ENCODE peak calls at places on chromosomes 3 and 15, in five cellular contexts. D is hepatocyte, C is pancreas, J is lung, Z is heart left ventricle. I is an unnamed sample.

GRCh38 chr3:19342428-19342827 is 194.1 kb downstream of the KCNH8 start:
- DNase-seq in J (no peak), Z (no peak), C (no peak), D (no peak), I (no peak)

GRCh38 chr3:99644741-99645140 is 6.3 kb downstream of the COL8A1 start:
- DNase-seq in Z (no peak), J (no peak), C (no peak), D (no peak), I (no peak)

GRCh38 chr15:39896837-39897236 is 23.2 kb downstream of the GPR176 start:
- DNase-seq in C (no peak), D (no peak), Z (no peak), J (no peak), I (peak)

GRCh38 chr3:14791343-14791945 is 27.3 kb upstream of the FGD5 start:
- DNase-seq in D (peak), J (no peak), Z (peak), C (peak), I (peak)

GRCh38 chr15:29090617-29091466 is 178.8 kb downstream of the NSMCE3 start:
- DNase-seq in C (no peak), D (peak), Z (no peak), J (no peak), I (peak)

GRCh38 chr15:68387288-68388143 is 44.4 kb downstream of the ITGA11 start:
- DNase-seq in Z (no peak), J (no peak), C (no peak), D (no peak), I (no peak)

GRCh38 chr3:71495708-71496472 is 87.6 kb downstream of the FOXP1 start:
- DNase-seq in C (no peak), Z (no peak), D (peak), J (no peak), I (peak)

GRCh38 chr3:114861666-114862065 is 285.4 kb downstream of the ZBTB20 start:
- DNase-seq in J (no peak), D (no peak), C (no peak), Z (no peak), I (no peak)

GRCh38 chr3:181885868-181886630 is 174.3 kb downstream of the SOX2 start:
- DNase-seq in C (no peak), J (no peak), D (no peak), Z (no peak), I (no peak)

GRCh38 chr3:139288266-139288821 is 55.5 kb upstream of the MRPS22 start:
- DNase-seq in D (peak), J (no peak), C (peak), Z (peak), I (no peak)

GRCh38 chr3:48413086-48413485 is 16.8 kb downstream of the PLXNB1 start:
- DNase-seq in D (no peak), J (no peak), Z (peak), C (no peak), I (no peak)

GRCh38 chr15:70834999-70835398 is 19.0 kb downstream of the LARP6 start:
- DNase-seq in C (no peak), Z (no peak), J (no peak), D (no peak), I (no peak)

GRCh38 chr3:9786825-9787654 is 5.2 kb downstream of the TADA3 start:
- DNase-seq in C (no peak), Z (no peak), J (no peak), D (no peak), I (no peak)

GRCh38 chr3:147369231-147369630 is 37.1 kb downstream of the ZIC4 start:
- DNase-seq in C (no peak), D (no peak), Z (no peak), J (no peak), I (no peak)

GRCh38 chr3:183265713-183266417 is 12.8 kb downstream of the B3GNT5 start:
- DNase-seq in D (peak), J (no peak), Z (no peak), C (no peak), I (peak)

GRCh38 chr15:39592500-39592899 is 11.6 kb downstream of the THBS1 start:
- DNase-seq in J (no peak), C (no peak), D (no peak), Z (no peak), I (peak)

GRCh38 chr3:14716593-14716992 is 41.7 kb downstream of the C3orf20 start:
- DNase-seq in Z (no peak), C (no peak), J (no peak), D (no peak), I (peak)

GRCh38 chr3:4119119-4119518 is 184.1 kb upstream of the SETMAR start:
- DNase-seq in J (no peak), Z (no peak), C (no peak), D (no peak), I (no peak)

GRCh38 chr15:67224889-67225288 is 29.6 kb downstream of the AAGAB start:
- DNase-seq in C (no peak), D (peak), J (no peak), Z (no peak), I (no peak)

GRCh38 chr15:40255033-40255432 is 16.2 kb downstream of the PAK6 start:
- DNase-seq in Z (no peak), D (no peak), C (no peak), J (no peak), I (no peak)

GRCh38 chr3:77889616-77890015 is 849.7 kb downstream of the ROBO2 start:
- DNase-seq in J (no peak), C (no peak), Z (no peak), D (no peak), I (no peak)

GRCh38 chr3:54458357-54458756 is 336.0 kb downstream of the CACNA2D3 start:
- DNase-seq in D (no peak), J (no peak), C (no peak), Z (no peak), I (no peak)

GRCh38 chr3:167188592-167188991 is 191.5 kb downstream of the ZBBX start:
- DNase-seq in Z (no peak), C (no peak), D (no peak), J (no peak), I (no peak)

GRCh38 chr3:24929521-24929920 is 434.9 kb upstream of the THRB start:
- DNase-seq in C (no peak), Z (no peak), D (no peak), J (no peak), I (no peak)

GRCh38 chr3:56621686-56622085 is 61.4 kb downstream of the TASOR start:
- DNase-seq in C (no peak), J (no peak), Z (no peak), D (no peak), I (no peak)
- H3K4me3 ChIP-seq in C (no peak), J (no peak), Z (no peak), D (no peak), I (no peak)

GRCh38 chr3:185926445-185926844 is 11.4 kb downstream of the TRA2B start:
- DNase-seq in Z (no peak), D (peak), C (no peak), J (no peak), I (no peak)
- TF ChIP-seq CTCF in Z (no peak), D (no peak), C (no peak), J (no peak), I (no peak)

GRCh38 chr15:96514607-96515285 is 184.2 kb downstream of the NR2F2 start:
- DNase-seq in J (no peak), C (no peak), Z (no peak), D (no peak), I (no peak)

GRCh38 chr15:96521386-96521785 is 190.9 kb downstream of the NR2F2 start:
- DNase-seq in C (no peak), J (no peak), D (no peak), Z (no peak), I (no peak)

GRCh38 chr15:96515391-96515790 is 184.9 kb downstream of the NR2F2 start:
- DNase-seq in J (no peak), C (no peak), D (peak), Z (no peak), I (no peak)
- H3K4me3 ChIP-seq in J (no peak), C (no peak), D (no peak), Z (no peak), I (no peak)

GRCh38 chr15:80854104-80854503 is 74.9 kb downstream of the CEMIP start:
- DNase-seq in Z (no peak), D (no peak), J (no peak), C (no peak), I (no peak)

GRCh38 chr15:80852676-80853075 is 73.5 kb downstream of the CEMIP start:
- DNase-seq in Z (no peak), J (peak), C (no peak), D (no peak), I (no peak)

GRCh38 chr15:80856809-80857377 is 77.7 kb downstream of the CEMIP start:
- DNase-seq in Z (peak), D (no peak), C (peak), J (peak), I (no peak)

GRCh38 chr15:80855206-80855605 is 76.0 kb downstream of the CEMIP start:
- DNase-seq in D (no peak), J (no peak), C (no peak), Z (no peak), I (no peak)

GRCh38 chr15:80856400-80856799 is 77.2 kb downstream of the CEMIP start:
- DNase-seq in J (no peak), Z (no peak), C (no peak), D (no peak), I (no peak)
- TF ChIP-seq CTCF in J (no peak), Z (peak), C (no peak), D (peak), I (peak)

DNA sequence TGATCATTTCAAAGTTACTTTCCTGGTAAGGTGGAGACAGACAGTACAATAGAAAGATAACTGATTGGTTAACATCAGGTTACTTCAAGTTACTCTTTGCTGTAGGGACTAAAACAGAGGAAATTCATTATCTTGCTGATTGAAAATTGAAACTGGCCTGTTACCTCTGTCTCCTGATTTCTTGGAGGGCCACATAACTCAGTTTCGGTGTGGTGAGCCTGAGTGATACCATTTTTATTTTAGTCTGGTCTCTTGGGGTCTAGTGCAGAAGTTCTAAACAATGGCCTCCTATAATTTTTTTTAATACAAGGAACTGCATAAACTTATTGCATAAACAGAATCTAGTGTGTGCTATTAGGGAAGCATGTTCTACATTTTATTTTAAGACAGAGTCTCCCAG is 1.2 kb upstream of the ICE2 start:
- DNase-seq in J (no peak), Z (no peak), D (no peak), C (no peak), I (no peak)
- H3K4me3 ChIP-seq in J (no peak), Z (no peak), D (no peak), C (no peak), I (no peak)

GRCh38 chr3:178244653-178245384 is 291.4 kb upstream of the KCNMB2 start:
- DNase-seq in D (no peak), J (no peak), Z (no peak), C (no peak), I (no peak)

GRCh38 chr3:178246004-178246403 is 290.2 kb upstream of the KCNMB2 start:
- DNase-seq in C (no peak), D (no peak), Z (no peak), J (no peak), I (no peak)

DNA sequence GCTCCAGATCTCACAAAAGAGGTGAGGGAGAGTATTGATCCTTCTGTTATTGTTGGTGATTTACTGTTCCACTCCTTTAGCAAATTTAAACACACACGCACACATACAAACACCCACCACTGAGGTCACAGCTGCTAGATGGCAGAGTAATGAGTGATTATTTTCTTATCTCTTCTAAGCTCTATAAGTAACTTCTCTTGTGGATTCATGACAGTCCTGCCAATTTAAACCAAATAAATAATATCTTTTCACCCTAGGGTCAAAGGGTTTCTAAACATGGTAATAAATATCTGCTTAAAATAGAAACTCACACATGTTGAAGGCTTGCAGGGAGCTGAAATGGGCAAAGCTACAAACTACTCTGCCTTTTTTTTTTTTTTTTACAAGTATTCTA is 290.9 kb upstream of the KCNMB2 start:
- DNase-seq in J (no peak), C (peak), D (no peak), Z (no peak), I (peak)
- TF ChIP-seq CTCF in J (no peak), C (no peak), D (no peak), Z (no peak), I (no peak)

GRCh38 chr3:72739521-72740466 is 108.5 kb downstream of the SHQ1 start:
- DNase-seq in J (no peak), Z (no peak), D (no peak), C (no peak), I (peak)
- H3K4me3 ChIP-seq in J (no peak), Z (no peak), D (no peak), C (no peak), I (no peak)

DNA sequence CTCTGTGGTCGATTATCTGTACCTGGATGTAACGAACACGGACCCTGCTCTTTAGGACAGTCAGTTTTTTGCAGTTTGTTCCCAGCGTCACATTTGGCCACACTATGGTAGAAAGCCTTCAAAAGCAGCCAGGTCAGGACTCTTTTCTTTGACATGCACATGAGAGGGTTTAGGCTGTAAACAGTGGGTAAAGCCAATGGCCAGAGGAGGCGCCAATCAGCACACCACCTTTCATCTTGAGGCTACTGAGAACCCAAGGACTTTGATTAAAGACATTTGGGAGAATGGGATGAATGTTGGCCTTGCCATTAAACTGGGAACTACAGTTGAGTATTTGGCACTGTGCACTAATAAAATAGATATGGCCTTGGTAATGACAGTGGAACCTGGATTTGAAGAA is 225.9 kb downstream of the OXSM start:
- DNase-seq in Z (no peak), D (no peak), J (no peak), C (no peak), I (no peak)
- TF ChIP-seq CTCF in Z (no peak), D (no peak), J (no peak), C (no peak), I (no peak)

GRCh38 chr3:87191641-87192040 is 35.5 kb upstream of the CHMP2B start:
- DNase-seq in D (no peak), C (no peak), J (no peak), Z (no peak), I (no peak)
- H3K4me3 ChIP-seq in D (no peak), C (no peak), J (no peak), Z (no peak), I (no peak)

I was measured in fibroblast of mammary gland.